ENCODE peak calls at places on chromosomes 7 and 10, in five cellular contexts. P, Y, D, T and L are unnamed samples.

GRCh38 chr10:94680544-94680943 is 3.0 kb upstream of the CYP2C18 start:
- DNase-seq in P (peak; percentile 92), Y (no peak), D (no peak), T (no peak), L (no peak)

GRCh38 chr10:63521389-63522128 is at the start of gene REEP3:
- DNase-seq in P (peak; percentile 47), Y (peak; percentile 63), D (peak; percentile 36), T (peak; percentile 77), L (peak; percentile 90)

GRCh38 chr10:72375585-72375984 is 20.9 kb upstream of the DNAJB12 start:
- DNase-seq in P (no peak), Y (no peak), D (no peak), T (no peak), L (peak; percentile 33)

GRCh38 chr10:46074547-46074946 is 28.5 kb upstream of the MSMB start:
- DNase-seq in P (no peak), Y (no peak), D (no peak), T (no peak), L (no peak)

GRCh38 chr7:22061781-22062180 is 116.1 kb upstream of the CDCA7L start:
- DNase-seq in P (no peak), Y (no peak), D (no peak), T (no peak), L (no peak)

GRCh38 chr7:134954197-134955082 is 31.9 kb upstream of the AGBL3 start:
- DNase-seq in P (peak; percentile 33), Y (no peak), D (no peak), T (peak; percentile 42), L (no peak)

GRCh38 chr10:5617521-5617920 is 48.9 kb downstream of the ASB13 start:
- DNase-seq in P (no peak), Y (no peak), D (no peak), T (no peak), L (peak; percentile 66)

GRCh38 chr7:47354831-47355541 is 226.9 kb downstream of the TNS3 start:
- DNase-seq in P (no peak), Y (peak; percentile 94), D (no peak), T (no peak), L (no peak)

GRCh38 chr7:99947608-99948007 is 18.2 kb upstream of the GJC3 start:
- DNase-seq in P (no peak), Y (no peak), D (no peak), T (no peak), L (no peak)

GRCh38 chr7:99944508-99945070 is 15.2 kb upstream of the GJC3 start:
- DNase-seq in P (no peak), Y (no peak), D (no peak), T (no peak), L (no peak)

GRCh38 chr7:99949645-99950228 is 20.3 kb upstream of the GJC3 start:
- DNase-seq in P (peak; percentile 12), Y (no peak), D (no peak), T (peak; percentile 5), L (no peak)

GRCh38 chr7:99938296-99938695 is 8.9 kb upstream of the GJC3 start:
- DNase-seq in P (no peak), Y (no peak), D (no peak), T (no peak), L (no peak)

DNA sequence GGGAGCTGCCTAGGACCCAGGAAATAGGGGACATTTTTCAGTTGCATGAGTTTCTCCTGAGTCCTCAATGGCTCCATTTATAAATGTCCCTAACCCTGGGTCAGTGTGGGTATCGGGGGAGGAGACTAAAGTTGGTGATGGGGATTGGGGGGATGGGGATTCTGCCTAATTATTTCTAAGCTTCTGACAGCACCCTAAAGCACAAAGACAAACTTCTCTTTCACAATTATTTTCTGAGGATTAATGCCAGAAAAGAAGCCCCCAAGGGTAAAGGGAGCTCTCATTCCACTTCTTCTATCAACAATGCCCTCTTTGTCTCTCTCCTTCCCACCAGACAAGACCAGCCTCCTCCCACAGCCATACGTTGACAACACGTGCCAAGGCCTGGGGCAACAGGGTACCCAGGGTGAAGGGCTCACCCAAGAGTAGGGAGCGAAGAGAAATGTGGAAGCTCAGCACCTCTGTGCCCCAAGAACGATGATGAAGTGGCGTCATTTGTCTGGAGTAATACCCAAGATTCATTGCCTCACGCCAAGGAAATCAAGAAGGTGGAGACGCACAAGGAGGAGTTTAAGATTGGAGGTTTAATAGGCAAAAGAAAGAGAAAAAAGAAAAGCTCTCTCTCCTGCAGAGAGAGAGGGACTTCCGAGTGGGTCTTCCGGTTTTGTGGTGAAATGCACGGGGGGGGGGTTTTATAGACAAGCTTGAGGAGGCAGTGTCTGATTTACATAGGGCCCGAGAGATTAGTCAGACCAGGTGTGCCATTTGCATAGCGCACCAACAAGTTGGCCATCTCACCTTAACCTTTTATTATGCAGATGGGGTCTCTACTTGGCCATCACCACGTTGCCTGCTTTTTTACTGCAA is 14.5 kb upstream of the GJC3 start:
- DNase-seq in P (no peak), Y (no peak), D (no peak), T (no peak), L (no peak)
- H3K4me3 ChIP-seq in P (no peak overlapping the region), Y (no peak overlapping the region), D (no peak overlapping the region), T (no peak overlapping the region), L (no peak overlapping the region)

GRCh38 chr7:7103343-7104313 is 78.7 kb upstream of the C1GALT1 start:
- DNase-seq in P (peak; percentile 69), Y (no peak), D (peak; percentile 24), T (peak; percentile 82), L (peak; percentile 67)

GRCh38 chr7:7104971-7105370 is 77.4 kb upstream of the C1GALT1 start:
- DNase-seq in P (no peak), Y (no peak), D (no peak), T (no peak), L (no peak)

GRCh38 chr7:7102906-7103305 is 79.4 kb upstream of the C1GALT1 start:
- DNase-seq in P (no peak), Y (no peak), D (no peak), T (no peak), L (no peak)

GRCh38 chr7:7105800-7106582 is 76.4 kb upstream of the C1GALT1 start:
- DNase-seq in P (no peak), Y (no peak), D (no peak), T (no peak), L (no peak)

DNA sequence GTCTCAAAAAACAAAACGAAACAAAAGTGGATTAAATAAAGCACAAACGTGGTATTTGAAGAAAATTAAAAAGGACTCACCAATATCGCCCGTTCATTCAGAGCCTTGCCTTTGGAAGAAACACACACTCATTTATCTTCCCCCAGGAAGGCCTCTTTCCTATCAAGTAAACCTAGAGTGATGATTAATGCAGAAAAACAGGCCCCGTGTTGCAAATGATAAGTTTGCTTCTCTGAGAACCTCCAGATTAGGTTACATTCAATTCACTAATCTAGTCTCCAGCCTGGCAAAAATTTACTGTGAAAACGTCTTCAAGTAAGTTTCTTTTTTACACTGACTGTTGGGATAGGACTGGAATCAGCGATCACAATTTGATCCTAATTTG is 78.0 kb upstream of the C1GALT1 start:
- DNase-seq in P (no peak), Y (no peak), D (peak; percentile 5), T (no peak), L (no peak)
- H3K4me3 ChIP-seq in P (no peak overlapping the region), Y (no peak overlapping the region), D (no peak overlapping the region), T (no peak overlapping the region), L (no peak overlapping the region)

DNA sequence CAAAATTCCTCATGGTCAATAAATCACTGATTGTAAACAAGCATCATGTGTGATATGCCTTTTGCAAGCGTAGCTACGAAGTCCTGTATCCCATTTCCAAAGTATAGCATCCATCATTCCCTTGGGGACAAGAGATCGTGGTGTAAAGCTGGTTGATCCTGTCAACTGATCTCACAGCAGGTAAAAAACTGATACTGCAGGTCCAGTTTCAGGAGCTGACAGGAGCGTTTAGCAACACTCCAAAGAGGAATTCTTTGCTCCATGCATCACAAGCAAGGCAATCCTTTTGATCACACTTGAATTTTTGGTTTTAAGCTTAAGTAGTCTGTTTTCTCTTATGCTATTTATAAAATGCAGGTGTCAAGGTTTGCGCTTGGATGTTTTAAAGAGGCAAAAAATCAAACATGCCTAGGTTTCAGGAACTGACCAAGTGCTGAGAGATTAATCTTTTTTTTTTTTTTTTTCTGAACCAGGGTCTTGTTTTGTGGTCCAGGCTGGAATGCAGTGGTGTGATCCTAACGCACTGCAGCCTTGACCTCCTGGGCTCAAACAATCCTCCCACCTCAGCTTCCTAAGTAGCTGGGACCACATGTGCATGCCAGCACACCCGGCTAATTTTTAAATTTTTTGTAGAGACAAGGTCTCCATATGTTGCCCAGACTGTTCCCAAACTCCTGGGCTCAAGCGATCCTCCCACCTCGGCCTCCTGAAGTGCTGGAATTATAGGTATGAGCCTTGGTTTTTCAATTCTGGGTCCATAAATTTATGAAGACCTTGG is 1.8 kb upstream of the ZDHHC4 start:
- DNase-seq in P (no peak), Y (no peak), D (no peak), T (no peak), L (no peak)
- H3K4me3 ChIP-seq in P (no peak overlapping the region), Y (no peak overlapping the region), D (no peak overlapping the region), T (no peak overlapping the region), L (no peak overlapping the region)

DNA sequence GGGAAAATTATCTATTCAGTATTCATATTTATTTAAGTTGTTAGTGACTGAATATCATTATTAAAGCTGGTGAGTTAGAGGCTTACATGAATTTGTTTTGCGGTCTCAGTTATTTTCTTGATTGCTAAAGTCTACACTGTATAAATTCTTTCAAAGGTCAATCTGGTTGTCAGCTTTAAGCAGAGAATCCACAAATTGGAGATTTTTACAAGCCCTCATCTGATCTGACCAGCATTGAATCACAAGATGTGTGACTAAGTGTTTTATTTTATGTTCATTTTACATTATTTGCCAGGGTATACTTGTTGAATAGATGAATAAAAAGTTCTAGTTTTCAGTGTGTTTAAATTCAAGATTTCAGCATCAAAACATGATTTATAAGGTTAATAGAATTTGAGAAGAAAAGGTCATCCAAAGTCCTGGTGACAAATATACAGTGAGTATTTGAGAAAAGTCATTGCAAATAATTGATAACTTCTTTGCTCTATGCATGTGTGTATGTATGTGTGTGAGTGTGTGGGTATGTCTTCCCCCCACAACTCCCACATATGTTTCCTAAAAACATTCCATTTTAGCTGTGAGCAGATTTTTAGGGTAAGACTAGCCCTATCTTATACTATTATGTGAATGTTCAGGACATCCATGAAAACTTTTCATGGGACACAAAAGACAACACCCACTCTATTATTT is 4.4 kb downstream of the SEMA3A start:
- DNase-seq in P (peak; percentile 51), Y (no peak), D (no peak), T (peak; percentile 26), L (no peak)
- H3K4me3 ChIP-seq in P (no peak overlapping the region), Y (no peak overlapping the region), D (no peak overlapping the region), T (no peak overlapping the region), L (no peak overlapping the region)

GRCh38 chr10:32960022-32960421 is 2.0 kb upstream of the ITGB1 start:
- DNase-seq in P (no peak), Y (no peak), D (no peak), T (no peak), L (no peak)
- H3K4me3 ChIP-seq in P (peak overlapping the region; percentile 75), Y (peak overlapping the region; percentile 79), D (peak overlapping the region; percentile 75), T (peak overlapping the region; percentile 89), L (peak overlapping the region; percentile 89)

GRCh38 chr7:70693300-70693689 is 438.6 kb upstream of the GALNT17 start:
- DNase-seq in P (no peak), Y (peak; percentile 41), D (no peak), T (peak; percentile 34), L (peak; percentile 76)
- H3K4me3 ChIP-seq in P (peak overlapping the region; percentile 85), Y (peak overlapping the region; percentile 68), D (peak overlapping the region; percentile 81), T (peak overlapping the region; percentile 93), L (peak overlapping the region; percentile 62)

DNA sequence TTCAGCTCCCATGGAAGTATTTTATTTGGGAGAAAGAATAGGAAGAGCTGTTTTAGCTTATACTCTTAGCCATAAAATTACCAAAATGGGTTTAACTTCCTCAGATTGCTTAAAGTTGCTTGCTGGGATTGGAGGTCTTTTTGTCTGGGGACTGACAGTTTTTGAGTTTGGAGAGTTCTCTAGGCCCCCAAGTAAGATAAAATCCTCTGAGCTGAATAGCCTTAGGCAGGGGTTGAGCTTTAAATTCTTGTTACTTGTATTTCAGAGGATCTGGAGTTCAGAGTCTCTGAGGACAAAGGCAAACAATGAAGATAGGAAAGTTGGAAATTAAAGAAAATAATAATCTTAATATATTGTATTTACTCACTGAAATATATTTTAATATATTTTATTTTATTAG is 294.4 kb upstream of the DKK1 start:
- DNase-seq in P (no peak), Y (no peak), D (no peak), T (no peak), L (no peak)
- H3K4me3 ChIP-seq in P (no peak overlapping the region), Y (no peak overlapping the region), D (no peak overlapping the region), T (no peak overlapping the region), L (no peak overlapping the region)